ENCODE peak calls at places on chromosome 12, in four cellular contexts. A, E, V and B are unnamed samples.

GRCh38 chr12:108640802-108641445 is 7.2 kb upstream of the SELPLG start:
- DNase-seq in A (no peak), V (peak; percentile 68), E (no peak), B (no peak)

GRCh38 chr12:108826115-108826806 is 31.1 kb downstream of the SSH1 start:
- DNase-seq in A (peak; percentile 81), E (no peak), V (peak; percentile 98), B (no peak)

GRCh38 chr12:112988224-112988623 is 9.9 kb downstream of the OAS2 start:
- DNase-seq in E (no peak), V (no peak), A (no peak), B (no peak)

GRCh38 chr12:94390130-94390485 is 69.6 kb downstream of the CEP83 start:
- DNase-seq in E (no peak), V (no peak), A (no peak), B (no peak)

GRCh38 chr12:115213538-115213961 is 529.6 kb upstream of the TBX3 start:
- DNase-seq in A (peak; percentile 32), E (no peak), V (no peak), B (no peak)

GRCh38 chr12:4301932-4302501 is 19.0 kb upstream of the TIGAR start:
- DNase-seq in V (no peak), E (no peak), A (no peak), B (no peak)

GRCh38 chr12:91778938-91779400 is 366.7 kb downstream of the BTG1 start:
- DNase-seq in V (peak; percentile 91), E (peak; percentile 83), A (peak; percentile 3), B (no peak)

GRCh38 chr12:109762673-109763191 is 49.1 kb downstream of the FAM222A start:
- DNase-seq in V (no peak), A (no peak), E (no peak), B (peak; percentile 43)

GRCh38 chr12:30417697-30418231 is 277.9 kb downstream of the IPO8 start:
- DNase-seq in A (no peak), V (peak; percentile 98), E (peak; percentile 95), B (no peak)

GRCh38 chr12:65565601-65566560 is 258.4 kb upstream of the HMGA2 start:
- DNase-seq in A (no peak), V (peak; percentile 99), E (no peak), B (no peak)

GRCh38 chr12:88952543-88952942 is 372.3 kb upstream of the KITLG start:
- DNase-seq in A (peak; percentile 9), E (no peak), V (peak; percentile 42), B (no peak)

GRCh38 chr12:62256408-62257079 is 3.7 kb upstream of the USP15 start:
- DNase-seq in A (no peak), V (peak; percentile 44), E (no peak), B (no peak)

GRCh38 chr12:14322403-14322802 is 43.1 kb upstream of the ATF7IP start:
- DNase-seq in E (no peak), V (peak; percentile 10), A (no peak), B (no peak)

GRCh38 chr12:113130457-113131135 is 5.0 kb downstream of the RASAL1 start:
- DNase-seq in E (no peak), V (no peak), A (no peak), B (no peak)

GRCh38 chr12:16607895-16608294 is 1.9 kb upstream of the LMO3 start:
- DNase-seq in A (no peak), E (no peak), V (no peak), B (no peak)

GRCh38 chr12:109020750-109021380 is at the start of gene SVOP:
- DNase-seq in V (peak; percentile 66), A (peak; percentile 83), E (peak; percentile 26), B (peak; percentile 89)

GRCh38 chr12:57049890-57050289 is at the start of gene MYO1A:
- DNase-seq in V (no peak), E (no peak), A (no peak), B (no peak)

GRCh38 chr12:106994579-106995220 is 7.8 kb upstream of the MTERF2 start:
- DNase-seq in E (no peak), A (no peak), V (peak; percentile 56), B (no peak)

GRCh38 chr12:130196827-130197226 is 34.6 kb downstream of the FZD10 start:
- DNase-seq in V (no peak), E (no peak), A (no peak), B (no peak)

GRCh38 chr12:30835216-30835615 is 80.5 kb upstream of the CAPRIN2 start:
- DNase-seq in A (no peak), E (no peak), V (no peak), B (no peak)

GRCh38 chr12:66716522-66716921 is 37.6 kb upstream of the GRIP1 start:
- DNase-seq in V (no peak), E (no peak), A (no peak), B (no peak)

GRCh38 chr12:85424581-85425348 is 144.7 kb downstream of the ALX1 start:
- DNase-seq in V (no peak), E (no peak), A (no peak), B (no peak)

GRCh38 chr12:3261782-3262359 is 184.7 kb downstream of the TSPAN9 start:
- DNase-seq in E (no peak), A (no peak), V (no peak), B (no peak)

GRCh38 chr12:51898937-51899336 is 8.4 kb upstream of the ACVRL1 start:
- DNase-seq in A (no peak), V (peak; percentile 69), E (no peak), B (peak; percentile 53)

GRCh38 chr12:13103391-13104033 is at the start of gene GSG1:
- DNase-seq in A (no peak), V (no peak), E (no peak), B (no peak)

GRCh38 chr12:59570134-59570533 is 25.7 kb upstream of the SLC16A7 start:
- DNase-seq in V (peak; percentile 8), E (peak; percentile 44), A (no peak), B (no peak)

GRCh38 chr12:122421263-122421814 is 1.1 kb downstream of the CLIP1 start:
- DNase-seq in V (peak; percentile 52), E (no peak), A (peak; percentile 29), B (peak; percentile 77)

GRCh38 chr12:119666900-119667576 is 895 bp upstream of the PRKAB1 start:
- DNase-seq in V (no peak), A (no peak), E (no peak), B (no peak)

GRCh38 chr12:119669744-119670472 is 2.0 kb downstream of the PRKAB1 start:
- DNase-seq in V (no peak), A (no peak), E (peak; percentile 28), B (peak; percentile 86)

GRCh38 chr12:119667577-119668314 is at the start of gene PRKAB1:
- DNase-seq in A (peak; percentile 94), V (peak; percentile 93), E (peak; percentile 92), B (peak; percentile 99)

GRCh38 chr12:119666226-119666808 is 1.6 kb upstream of the PRKAB1 start:
- DNase-seq in V (no peak), E (no peak), A (no peak), B (no peak)

DNA sequence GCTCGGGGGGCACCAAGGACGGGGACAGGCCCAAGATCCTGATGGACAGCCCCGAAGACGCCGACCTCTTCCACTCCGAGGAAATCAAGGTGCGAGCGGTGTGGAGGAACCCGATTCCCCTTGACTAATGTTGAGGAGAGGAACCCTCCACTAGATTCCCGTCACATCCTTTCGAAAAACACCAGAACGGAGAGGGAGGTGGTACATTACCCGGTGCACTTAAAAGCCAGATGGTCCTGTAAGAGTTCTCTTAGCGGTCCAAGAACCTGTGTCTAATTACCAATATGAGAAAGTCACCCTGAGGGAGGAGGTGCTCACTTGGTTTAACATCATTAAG is 350 bp downstream of the PRKAB1 start:
- DNase-seq in A (no peak), E (no peak), V (peak; percentile 8), B (no peak)
- TF ChIP-seq CTCF in A (no peak), E (no peak), V (no peak), B (no peak)

GRCh38 chr12:48969160-48969771 is 2.3 kb downstream of the WNT10B start:
- DNase-seq in A (no peak), E (no peak), V (no peak), B (no peak)
- H3K27me3 ChIP-seq in A (peaks cover 57% of the 10 kb centered on the region), E (peaks cover 47% of the 10 kb centered on the region), V (peaks cover 81% of the 10 kb centered on the region), B (peaks cover 51% of the 10 kb centered on the region)

DNA sequence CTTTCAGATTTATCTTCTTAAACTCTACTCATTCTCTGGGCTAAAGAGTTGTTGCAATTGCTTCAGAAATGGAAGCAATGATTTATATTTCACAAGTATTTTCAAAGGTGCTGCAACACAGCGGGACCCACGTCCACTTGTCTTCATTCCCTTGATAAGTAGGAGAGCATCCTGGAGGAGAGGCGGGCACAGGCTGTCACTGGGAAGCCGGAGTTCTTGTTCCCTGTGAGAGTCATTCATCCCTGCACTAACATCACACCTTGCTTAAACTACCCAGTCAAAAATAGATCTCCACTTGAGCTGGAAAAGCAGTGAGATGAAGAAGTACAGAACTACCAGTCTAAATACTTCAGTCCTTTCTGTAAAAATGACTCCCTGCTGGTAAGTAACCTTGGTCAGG is 160.5 kb upstream of the RASSF8 start:
- DNase-seq in A (no peak), V (no peak), E (no peak), B (no peak)
- H3K27ac ChIP-seq in A (no peak overlapping the region), V (no peak overlapping the region), E (no peak overlapping the region), B (no peak overlapping the region)

GRCh38 chr12:21566223-21566906 is 38.3 kb downstream of the GYS2 start:
- DNase-seq in V (no peak), A (no peak), E (no peak), B (no peak)
- TF ChIP-seq CTCF in V (no peak), A (no peak), E (no peak), B (no peak)